ENCODE peak calls at places on chromosomes 13 and 19, in eight cellular contexts. E is fibroblast of lung, S is H1, X is fibroblast of mammary gland, T is ovary, F is uterus, K is GM12865, V is NB4. B is an unnamed sample.

GRCh38 chr13:84917252-84917878 is 881.9 kb downstream of the SLITRK6 start:
- DNase-seq in E (peak), S (no peak), X (peak), T (no peak), F (no peak), K (no peak), V (peak), B (no peak)

GRCh38 chr13:111893071-111893606 is 173.8 kb upstream of the SOX1 start:
- DNase-seq in E (no peak), S (peak), X (no peak), T (no peak), F (no peak), K (no peak), V (no peak), B (no peak)

GRCh38 chr13:27006519-27007161 is 165.0 kb downstream of the USP12 start:
- DNase-seq in E (peak), S (peak), X (peak), T (no peak), F (no peak), K (no peak), V (peak), B (no peak)

GRCh38 chr19:57978586-57979289 is 4.4 kb upstream of the C19orf18 start:
- DNase-seq in E (peak), S (no peak), X (peak), T (no peak), F (no peak), K (no peak), V (no peak), B (no peak)

GRCh38 chr19:56834564-56835375 is 5.8 kb downstream of the PEG3 start:
- DNase-seq in E (no peak), S (no peak), X (peak), T (no peak), F (no peak), K (no peak), V (no peak), B (no peak)

GRCh38 chr13:104553156-104553555 is 1486.9 kb upstream of the SLC10A2 start:
- DNase-seq in E (peak), S (no peak), X (no peak), T (no peak), F (no peak), K (no peak), V (no peak), B (no peak)

GRCh38 chr13:78976696-78977095 is 317.7 kb upstream of the OBI1 start:
- DNase-seq in E (no peak), S (no peak), X (no peak), T (no peak), F (no peak), K (no peak), V (no peak), B (no peak)

GRCh38 chr13:20356437-20356836 is 124.3 kb upstream of the GJB6 start:
- DNase-seq in E (peak), S (no peak), X (no peak), T (no peak), F (no peak), K (no peak), V (no peak), B (no peak)

GRCh38 chr19:2603320-2603719 is 99.2 kb downstream of the GNG7 start:
- DNase-seq in E (peak), S (no peak), X (peak), T (no peak), F (peak), K (peak), V (no peak), B (no peak)

GRCh38 chr13:41848435-41849255 is 112.3 kb downstream of the VWA8 start:
- DNase-seq in E (peak), S (no peak), X (peak), T (no peak), F (no peak), K (no peak), V (no peak), B (no peak)

GRCh38 chr19:3024870-3025515 is 4.1 kb downstream of the TLE2 start:
- DNase-seq in E (no peak), S (peak), X (no peak), T (no peak), F (no peak), K (no peak), V (no peak), B (no peak)

GRCh38 chr19:8483165-8483564 is 19.3 kb downstream of the PRAM1 start:
- DNase-seq in E (no peak), S (no peak), X (no peak), T (no peak), F (no peak), K (no peak), V (no peak), B (no peak)

GRCh38 chr13:103815619-103816018 is 749.4 kb upstream of the SLC10A2 start:
- DNase-seq in E (peak), S (no peak), X (no peak), T (no peak), F (no peak), K (no peak), V (no peak), B (no peak)

GRCh38 chr13:104426435-104426834 is 1360.2 kb upstream of the SLC10A2 start:
- DNase-seq in E (no peak), S (no peak), X (no peak), T (no peak), F (no peak), K (no peak), V (no peak), B (no peak)

GRCh38 chr13:59750860-59751259 is 412.9 kb downstream of the DIAPH3 start:
- DNase-seq in E (peak), S (peak), X (peak), T (no peak), F (no peak), K (no peak), V (no peak), B (no peak)

GRCh38 chr19:1234670-1235380 is 3.0 kb downstream of the CBARP start:
- DNase-seq in E (no peak), S (no peak), X (no peak), T (no peak), F (no peak), K (no peak), V (no peak), B (no peak)

GRCh38 chr19:50818859-50819472 is 4.6 kb downstream of the KLK1 start:
- DNase-seq in E (no peak), S (no peak), X (no peak), T (no peak), F (no peak), K (peak), V (no peak), B (no peak)

GRCh38 chr19:30172643-30173242 is 199.4 kb upstream of the ZNF536 start:
- DNase-seq in E (no peak), S (no peak), X (no peak), T (no peak), F (no peak), K (no peak), V (no peak), B (no peak)

GRCh38 chr19:459724-460511 is 915 bp downstream of the SHC2 start:
- DNase-seq in E (peak), S (peak), X (no peak), T (peak), F (peak), K (no peak), V (peak), B (no peak)

GRCh38 chr19:42400404-42400803 is 10.3 kb upstream of the CNFN start:
- DNase-seq in E (no peak), S (no peak), X (no peak), T (no peak), F (no peak), K (no peak), V (no peak), B (no peak)

GRCh38 chr19:7304200-7304599 is 10.0 kb upstream of the INSR start:
- DNase-seq in E (no peak), S (no peak), X (no peak), T (no peak), F (no peak), K (no peak), V (no peak), B (no peak)

GRCh38 chr19:55087542-55087935 is 11.9 kb downstream of the EPS8L1 start:
- DNase-seq in E (peak), S (no peak), X (peak), T (no peak), F (no peak), K (no peak), V (no peak), B (no peak)

GRCh38 chr13:57716295-57716694 is 84.8 kb downstream of the PCDH17 start:
- DNase-seq in E (no peak), S (no peak), X (no peak), T (no peak), F (no peak), K (no peak), V (peak), B (no peak)

DNA sequence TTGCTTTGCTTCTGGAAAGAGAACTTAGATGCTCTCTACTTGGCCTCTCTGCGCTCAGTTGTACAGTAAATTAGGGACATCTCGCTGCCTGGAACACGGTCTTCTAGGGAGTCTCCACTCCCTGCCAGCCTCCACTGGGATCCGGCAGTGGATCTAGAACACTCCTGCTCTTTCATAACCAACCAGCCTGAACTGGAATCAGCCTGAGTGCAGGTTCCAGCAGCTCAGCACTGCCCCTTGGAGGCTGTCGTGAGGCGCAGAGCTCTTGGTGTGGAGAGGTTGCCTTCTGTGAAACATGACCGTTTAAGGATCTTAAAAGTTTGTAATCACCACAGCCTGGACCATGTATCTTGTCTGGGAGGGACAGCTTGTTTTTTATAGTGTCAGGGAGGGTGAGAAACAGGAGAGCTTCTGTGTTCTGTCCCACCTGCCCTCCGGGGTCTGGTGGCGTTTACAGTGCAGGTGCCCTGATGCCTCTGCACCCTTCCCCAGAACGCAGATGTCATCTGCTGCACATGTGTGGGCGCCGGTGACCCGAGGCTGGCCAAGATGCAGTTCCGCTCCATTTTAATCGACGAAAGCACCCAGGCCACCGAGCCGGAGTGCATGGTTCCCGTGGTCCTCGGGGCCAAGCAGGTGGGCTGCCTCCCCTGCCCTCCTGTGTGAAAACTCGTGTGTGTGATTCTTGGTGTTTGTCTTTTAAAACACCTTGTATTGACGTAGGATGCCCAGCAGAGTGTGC is 24.8 kb downstream of the UPF1 start:
- DNase-seq in E (no peak), S (no peak), X (peak), T (no peak), F (no peak), K (no peak), V (peak), B (no peak)
- TF ChIP-seq CTCF in E (peak), S (peak), X (peak), T (no peak), F (no peak), K (peak), V (peak), B (no peak)

DNA sequence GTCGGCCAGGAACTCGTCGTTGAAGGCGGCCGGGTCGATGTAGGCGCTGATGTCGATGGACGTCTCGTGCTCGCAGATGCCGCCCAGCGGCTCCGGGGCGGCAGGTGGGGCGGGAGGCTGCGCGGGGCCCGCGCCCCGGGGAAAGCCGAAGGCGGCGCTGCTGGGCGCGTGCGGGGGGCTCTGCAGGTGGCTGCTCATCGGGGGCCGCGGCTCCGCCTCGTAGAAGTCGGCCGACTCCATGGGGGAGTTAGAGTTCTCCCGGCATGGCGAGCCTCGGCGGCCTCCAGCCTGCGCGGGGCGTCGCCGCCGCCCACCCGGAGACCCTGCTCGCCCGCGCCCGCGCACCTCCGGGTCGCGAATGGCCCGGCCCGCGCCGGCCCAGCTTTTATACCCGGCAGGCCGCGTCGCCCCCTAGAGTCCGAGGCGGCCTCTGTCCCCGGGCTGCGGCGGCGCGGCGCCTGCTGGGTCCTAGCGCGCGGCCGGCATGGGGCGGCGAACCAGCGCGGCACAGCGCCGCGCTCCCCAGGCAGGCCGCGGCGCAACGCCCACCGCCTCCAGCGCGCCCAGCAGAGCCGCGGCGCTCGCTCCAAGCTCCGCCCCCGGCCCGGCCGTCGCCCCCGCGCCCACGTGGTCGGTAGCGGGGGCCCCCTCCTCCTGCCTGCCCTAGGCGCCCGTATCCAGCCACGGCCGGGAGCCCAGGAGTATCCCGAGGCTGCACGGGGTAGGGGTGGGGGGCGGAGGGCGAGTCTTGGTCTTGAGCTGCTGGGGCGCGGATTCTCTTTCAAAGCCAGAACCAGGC is at the start of gene CEBPA:
- DNase-seq in E (peak), S (peak), X (peak), T (peak), F (peak), K (peak), V (peak), B (no peak)
- TF ChIP-seq CTCF in E (peak), S (peak), X (no peak), T (peak), F (peak), K (peak), V (peak), B (peak)

GRCh38 chr13:50805805-50806204 is 37.7 kb downstream of the DLEU7 start:
- DNase-seq in E (peak), S (no peak), X (peak), T (no peak), F (no peak), K (no peak), V (peak), B (no peak)
- TF ChIP-seq CTCF in E (no peak), S (no peak), X (no peak), T (no peak), F (no peak), K (no peak), V (no peak), B (no peak)

DNA sequence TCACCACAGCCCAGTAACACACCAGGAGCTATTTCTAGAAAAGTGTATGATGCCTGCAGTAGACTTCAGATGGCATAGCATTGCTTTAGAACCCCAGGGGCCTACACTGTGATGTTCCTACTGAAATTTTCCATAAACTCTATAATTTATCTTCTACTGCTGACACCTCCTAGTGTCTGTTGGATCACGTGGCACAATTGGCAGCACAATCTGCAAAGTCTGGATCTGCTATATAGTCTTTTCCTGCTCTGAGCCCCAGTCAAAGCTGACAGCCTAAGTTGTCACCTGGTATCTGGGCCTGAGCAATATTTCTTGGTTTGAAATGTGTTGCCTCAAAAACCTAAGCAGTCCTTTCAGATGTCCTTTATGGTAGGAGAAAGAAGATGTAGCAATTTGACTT is 536.7 kb upstream of the NBEA start:
- DNase-seq in E (no peak), S (no peak), X (no peak), T (no peak), F (no peak), K (no peak), V (no peak), B (no peak)
- TF ChIP-seq CTCF in E (no peak), S (no peak), X (no peak), T (no peak), F (no peak), K (no peak), V (no peak), B (no peak)

DNA sequence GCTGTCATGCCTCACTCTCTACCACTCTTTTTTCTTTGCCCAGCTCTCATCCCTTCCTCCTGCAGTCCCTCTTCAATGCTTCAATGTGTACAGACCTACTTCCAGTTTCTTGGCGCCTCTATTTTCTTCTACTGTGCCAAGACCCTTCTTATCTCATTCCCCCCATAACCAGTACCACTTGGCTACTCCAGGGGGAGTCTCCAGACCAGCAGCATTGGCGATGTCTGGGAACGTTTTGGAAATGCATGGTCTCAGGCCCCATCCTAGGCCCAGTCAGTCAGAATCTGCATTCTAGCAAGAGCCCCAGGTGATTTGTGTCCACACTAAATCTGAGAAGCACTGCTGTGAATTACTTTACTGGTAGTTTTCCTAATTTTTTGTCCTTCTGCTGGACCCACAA is 198.2 kb downstream of the SLC7A1 start:
- DNase-seq in E (no peak), S (no peak), X (no peak), T (no peak), F (no peak), K (no peak), V (no peak), B (no peak)
- TF ChIP-seq CTCF in E (no peak), S (peak), X (peak), T (no peak), F (no peak), K (no peak), V (no peak), B (no peak)